ENCODE peak calls at places on chromosome 2, in six cellular contexts. Y is upper lobe of right lung, W is IMR-90, N is GM12878, K is ovary, X is cardiac fibroblast. F is an unnamed sample.

GRCh38 chr2:152740743-152741328 is 22.4 kb downstream of the ARL6IP6 start:
- DNase-seq in X (peak), Y (no peak), N (no peak), K (no peak), W (peak), F (peak)

GRCh38 chr2:174901075-174901474 is 104.1 kb downstream of the CHN1 start:
- DNase-seq in X (peak), Y (no peak), W (peak), N (no peak), K (no peak), F (no peak)

GRCh38 chr2:184598313-184599053 is at the start of gene ZNF804A:
- DNase-seq in X (peak), N (peak), K (peak), W (peak), Y (peak), F (peak)

GRCh38 chr2:46775722-46776121 is 139.9 kb downstream of the MCFD2 start:
- DNase-seq in K (no peak), N (no peak), Y (no peak), W (no peak), X (peak), F (peak)

GRCh38 chr2:174666312-174666711 is 68.7 kb upstream of the WIPF1 start:
- DNase-seq in K (no peak), N (no peak), X (no peak), Y (no peak), W (no peak), F (peak)

GRCh38 chr2:106160786-106161261 is 33.3 kb downstream of the UXS1 start:
- DNase-seq in W (no peak), K (no peak), Y (no peak), N (no peak), X (no peak), F (peak)

GRCh38 chr2:62180960-62181359 is 15.0 kb upstream of the B3GNT2 start:
- DNase-seq in X (no peak), K (no peak), N (no peak), Y (no peak), W (no peak), F (peak)

GRCh38 chr2:108409768-108410167 is 32.0 kb downstream of the SULT1C4 start:
- DNase-seq in N (no peak), Y (no peak), X (peak), K (no peak), W (peak), F (no peak)

GRCh38 chr2:41791523-41791922 is 256.3 kb upstream of the PKDCC start:
- DNase-seq in K (no peak), W (peak), Y (no peak), X (peak), N (no peak), F (peak)

GRCh38 chr2:27182346-27182745 is 29.5 kb upstream of the ATRAID start:
- DNase-seq in N (no peak), W (peak), X (peak), K (no peak), Y (no peak), F (no peak)

GRCh38 chr2:176129825-176130152 is 284 bp downstream of the HOXD8 start:
- DNase-seq in W (no peak), K (no peak), N (no peak), X (no peak), Y (no peak), F (no peak)

GRCh38 chr2:161044095-161044874 is 115.9 kb upstream of the TANK start:
- DNase-seq in W (peak), K (peak), N (no peak), X (peak), Y (no peak), F (no peak)

GRCh38 chr2:240615409-240615808 is 9.9 kb upstream of the GPR35 start:
- DNase-seq in W (no peak), X (no peak), Y (no peak), K (no peak), N (no peak), F (no peak)

GRCh38 chr2:85355521-85355920 is 952 bp downstream of the ELMOD3 start:
- DNase-seq in N (no peak), Y (no peak), K (peak), X (peak), W (no peak), F (no peak)

GRCh38 chr2:196290569-196290968 is 119.2 kb upstream of the STK17B start:
- DNase-seq in W (no peak), Y (no peak), K (no peak), N (no peak), X (no peak), F (no peak)
- H3K4me3 ChIP-seq in W (no peak), Y (no peak), K (no peak), N (no peak), X (no peak), F (no peak)

GRCh38 chr2:227932403-227932802 is 61.0 kb downstream of the DAW1 start:
- DNase-seq in K (no peak), N (no peak), Y (no peak), W (no peak), X (no peak), F (no peak)
- TF ChIP-seq CTCF in K (no peak), N (no peak), Y (no peak), W (no peak), X (no peak), F (no peak)

GRCh38 chr2:238160206-238161129 is 1.7 kb downstream of the ERFE start:
- DNase-seq in Y (peak), K (no peak), X (peak), W (peak), N (no peak), F (peak)
- H3K4me3 ChIP-seq in Y (no peak), K (no peak), X (no peak), W (no peak), N (no peak), F (no peak)

GRCh38 chr2:180012523-180012922 is 5.4 kb upstream of the CWC22 start:
- DNase-seq in N (no peak), X (peak), K (no peak), W (peak), Y (no peak), F (no peak)
- TF ChIP-seq CTCF in N (no peak), X (no peak), K (no peak), W (no peak), Y (no peak), F (no peak)

GRCh38 chr2:100817388-100817985 is 2.5 kb upstream of the NPAS2 start:
- DNase-seq in X (peak), Y (no peak), N (no peak), W (no peak), K (no peak), F (no peak)
- H3K4me3 ChIP-seq in X (peak), Y (no peak), N (no peak), W (no peak), K (no peak), F (no peak)

GRCh38 chr2:179429597-179429996 is 165.0 kb upstream of the SESTD1 start:
- DNase-seq in W (no peak), X (no peak), Y (no peak), K (no peak), N (no peak), F (no peak)

GRCh38 chr2:179429060-179429471 is 164.4 kb upstream of the SESTD1 start:
- DNase-seq in W (no peak), K (peak), Y (no peak), N (no peak), X (no peak), F (no peak)

GRCh38 chr2:179427065-179427464 is 162.4 kb upstream of the SESTD1 start:
- DNase-seq in K (no peak), X (no peak), W (no peak), Y (no peak), N (no peak), F (no peak)

GRCh38 chr2:179424571-179424970 is 159.9 kb upstream of the SESTD1 start:
- DNase-seq in X (no peak), W (no peak), K (no peak), Y (no peak), N (no peak), F (no peak)

GRCh38 chr2:179428659-179429058 is 164.0 kb upstream of the SESTD1 start:
- DNase-seq in W (no peak), K (peak), N (no peak), X (no peak), Y (no peak), F (no peak)
- TF ChIP-seq CTCF in W (no peak), K (no peak), N (no peak), X (no peak), Y (no peak), F (no peak)

GRCh38 chr2:199466704-199467461 is 9.1 kb upstream of the SATB2 start:
- DNase-seq in Y (no peak), X (no peak), W (no peak), K (no peak), N (no peak), F (no peak)

GRCh38 chr2:199467462-199467822 is 9.7 kb upstream of the SATB2 start:
- DNase-seq in N (no peak), Y (no peak), W (no peak), X (no peak), K (no peak), F (no peak)

GRCh38 chr2:199470361-199470671 is 12.6 kb upstream of the SATB2 start:
- DNase-seq in Y (no peak), N (no peak), W (no peak), K (no peak), X (no peak), F (no peak)

GRCh38 chr2:199469514-199470360 is 12.0 kb upstream of the SATB2 start:
- DNase-seq in Y (no peak), K (no peak), W (no peak), N (no peak), X (no peak), F (no peak)

DNA sequence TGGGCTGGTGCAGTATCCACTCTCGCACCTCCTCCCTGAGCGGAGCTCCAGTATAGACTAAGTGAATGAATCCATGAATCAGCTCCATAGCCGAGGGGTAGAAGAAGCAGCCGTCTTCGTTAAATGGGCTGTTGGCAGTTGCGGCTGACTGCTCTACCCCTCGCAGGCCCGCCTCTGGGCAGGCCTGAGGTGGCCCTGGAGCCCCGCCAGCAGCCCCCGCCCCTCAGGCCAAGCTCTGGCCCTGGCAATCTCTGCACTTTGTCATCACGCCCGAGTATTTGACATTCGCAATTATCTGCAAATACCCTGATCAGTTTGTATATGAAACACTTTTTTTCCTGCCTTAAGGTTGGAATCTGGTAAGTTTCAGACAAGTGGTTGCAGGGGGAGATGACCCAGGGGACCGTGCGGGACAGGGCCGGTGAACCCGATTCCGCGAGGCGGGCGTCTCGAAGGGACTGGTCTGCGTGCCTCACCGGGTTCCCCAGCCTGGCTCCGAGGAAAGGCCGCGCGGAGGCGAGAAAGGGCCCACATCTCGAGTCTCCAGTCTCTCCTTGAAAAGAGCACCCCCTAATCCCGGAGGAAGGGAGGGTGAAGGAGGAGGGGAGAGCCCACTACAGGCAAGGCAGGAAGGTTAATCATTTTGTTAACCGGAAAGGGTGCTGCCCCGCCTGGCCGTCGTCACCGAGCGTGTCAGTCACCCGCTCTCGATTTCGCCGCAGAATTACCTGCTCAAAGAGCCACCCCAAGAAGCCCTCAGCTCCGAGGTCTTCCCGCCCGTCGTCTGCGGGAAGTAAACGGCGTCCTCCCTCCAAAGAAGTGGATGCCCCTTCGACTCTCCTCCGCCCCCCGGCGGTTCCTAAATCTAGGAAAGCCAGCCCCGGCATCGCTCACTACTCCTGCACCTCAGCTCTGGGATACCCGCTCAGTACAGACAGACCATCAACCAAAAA is 11.1 kb upstream of the SATB2 start:
- DNase-seq in X (no peak), N (no peak), K (no peak), W (no peak), Y (no peak), F (no peak)
- H3K4me3 ChIP-seq in X (peak), N (no peak), K (peak), W (no peak), Y (no peak), F (no peak)

DNA sequence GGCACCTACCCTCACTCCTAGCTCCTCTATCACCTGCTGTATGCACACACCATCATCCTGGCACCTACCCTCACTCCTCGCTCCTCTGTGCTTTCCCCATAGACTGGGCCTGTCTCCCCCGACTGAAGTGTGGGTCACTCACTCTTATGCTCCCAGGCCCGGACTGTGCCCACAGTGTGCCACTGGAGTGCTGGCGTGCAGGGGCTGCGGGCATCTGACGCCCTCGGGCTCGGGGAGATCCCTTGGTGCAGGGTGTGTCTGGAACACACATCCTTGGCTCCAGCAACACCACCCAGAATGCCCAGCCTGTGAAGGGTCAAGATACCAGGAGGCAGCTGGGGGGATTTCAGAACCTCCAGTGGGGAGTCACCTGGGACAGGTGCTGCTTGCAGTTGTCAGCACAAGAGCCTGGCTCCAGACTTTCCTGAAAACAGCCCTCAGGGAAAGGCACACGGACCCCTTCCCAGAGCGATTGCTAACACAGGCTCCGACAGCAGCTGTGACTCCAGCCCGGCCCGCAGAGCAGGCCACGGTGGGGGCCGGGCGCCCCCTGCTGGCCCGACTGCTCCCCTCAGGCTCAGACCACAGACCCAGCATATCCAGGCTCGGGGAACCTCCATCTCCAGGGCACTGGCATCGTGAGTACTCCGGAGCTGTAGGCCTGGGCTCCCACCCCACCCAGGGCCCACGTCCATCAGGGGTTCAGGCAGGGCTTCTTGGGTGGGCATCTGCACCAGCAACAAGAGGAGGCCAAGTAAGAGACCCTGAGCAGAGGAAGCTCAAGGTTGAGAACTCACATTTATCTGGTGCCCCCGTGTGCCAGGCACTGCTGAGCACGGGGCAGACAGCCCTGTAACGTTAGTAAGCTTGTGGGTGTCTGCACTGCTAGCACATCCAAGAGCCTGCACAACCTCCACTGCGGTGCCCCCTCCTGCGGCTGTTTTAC is 8.6 kb downstream of the HS1BP3 start:
- DNase-seq in N (no peak), X (peak), Y (peak), W (peak), K (peak), F (peak)
- TF ChIP-seq CTCF in N (peak), X (peak), Y (peak), W (peak), K (peak), F (peak)

GRCh38 chr2:66446178-66446860 is 11.4 kb downstream of the MEIS1 start:
- DNase-seq in K (peak), X (peak), Y (no peak), N (no peak), W (no peak), F (no peak)

GRCh38 chr2:66443183-66443976 is 8.5 kb downstream of the MEIS1 start:
- DNase-seq in N (no peak), W (no peak), X (no peak), K (no peak), Y (no peak), F (no peak)

GRCh38 chr2:66445781-66446177 is 10.9 kb downstream of the MEIS1 start:
- DNase-seq in N (no peak), W (no peak), K (no peak), X (peak), Y (no peak), F (no peak)

GRCh38 chr2:66445076-66445724 is 10.3 kb downstream of the MEIS1 start:
- DNase-seq in W (no peak), Y (no peak), K (no peak), X (no peak), N (no peak), F (no peak)

DNA sequence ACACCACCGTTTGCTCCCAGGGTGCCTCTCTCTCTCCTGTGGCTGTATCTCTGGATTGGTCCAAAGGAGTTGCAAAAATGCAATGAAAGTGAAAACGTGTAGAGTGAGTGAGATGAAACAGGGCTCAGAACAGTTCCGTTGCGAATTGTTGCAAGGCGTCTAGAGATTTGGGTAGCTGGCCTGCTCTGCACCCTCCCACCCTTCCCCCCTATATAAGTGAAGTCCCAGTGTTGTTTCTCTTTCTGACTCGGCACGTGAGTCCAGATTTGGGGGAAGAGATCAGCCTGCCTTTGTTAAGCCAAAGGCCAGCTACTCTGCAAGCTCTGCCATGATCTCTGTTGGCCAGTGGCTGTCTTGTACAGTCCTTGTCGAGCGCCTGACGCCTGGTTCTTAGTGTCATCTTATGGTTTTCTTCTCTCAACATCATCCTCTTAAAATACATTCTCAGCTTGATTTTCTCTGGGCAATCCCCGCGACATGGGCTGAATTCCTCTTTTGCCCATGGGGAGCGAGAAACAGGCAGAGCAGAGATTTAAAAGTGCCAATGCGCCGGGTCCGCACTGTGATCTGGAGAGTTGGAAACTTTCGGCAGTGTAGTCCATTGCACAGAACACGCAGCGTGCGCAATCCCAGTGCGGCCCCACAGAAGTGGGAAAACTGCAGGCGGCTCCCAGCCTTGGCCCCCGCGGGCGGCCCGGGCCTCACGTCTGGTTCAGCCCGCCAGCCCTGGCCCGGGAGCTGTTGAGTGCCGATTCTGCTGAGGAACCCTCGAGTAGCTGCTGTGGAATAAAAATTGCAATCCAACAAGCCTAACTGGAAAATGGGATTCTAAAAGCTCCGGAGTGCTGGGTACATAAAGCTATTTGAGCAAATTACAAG is 9.3 kb downstream of the MEIS1 start:
- DNase-seq in W (peak), X (peak), N (no peak), K (peak), Y (no peak), F (no peak)
- H3K4me3 ChIP-seq in W (peak), X (no peak), N (no peak), K (peak), Y (peak), F (no peak)

GRCh38 chr2:79529636-79530035 is 16.8 kb downstream of the CTNNA2 start:
- DNase-seq in N (no peak), Y (no peak), W (no peak), K (no peak), X (no peak), F (no peak)

GRCh38 chr2:79530443-79530842 is 17.6 kb downstream of the CTNNA2 start:
- DNase-seq in Y (no peak), W (no peak), X (no peak), K (no peak), N (no peak), F (peak)
- TF ChIP-seq CTCF in Y (no peak), W (peak), X (no peak), K (no peak), N (no peak), F (peak)